ENCODE peak calls at places on chromosomes 6 and 20, in seven cellular contexts. B, O, D, J, G, N and Z are unnamed samples.

GRCh38 chr20:49446808-49447207 is 35.7 kb downstream of the KCNB1 start:
- DNase-seq in B (no peak), O (no peak), D (no peak), J (peak), G (no peak), N (no peak), Z (no peak)

GRCh38 chr20:61965606-61966491 is 99.8 kb downstream of the TAF4 start:
- DNase-seq in B (no peak), O (no peak), D (no peak), J (no peak), G (peak), N (no peak), Z (peak)

GRCh38 chr20:20312562-20312961 is 55.3 kb upstream of the INSM1 start:
- DNase-seq in B (no peak), O (no peak), D (no peak), J (no peak), G (no peak), N (no peak), Z (no peak)

GRCh38 chr6:136761227-136761922 is 30.9 kb downstream of the MAP3K5 start:
- DNase-seq in B (no peak), O (no peak), D (no peak), J (peak), G (peak), N (no peak), Z (peak)

GRCh38 chr6:159819932-159820640 is 20.0 kb downstream of the PNLDC1 start:
- DNase-seq in B (no peak), O (no peak), D (no peak), J (no peak), G (peak), N (no peak), Z (no peak)

GRCh38 chr6:156870926-156871539 is 93.9 kb downstream of the ARID1B start:
- DNase-seq in B (no peak), O (no peak), D (no peak), J (no peak), G (no peak), N (no peak), Z (no peak)

GRCh38 chr6:31874836-31875572 is 3.8 kb downstream of the SLC44A4 start:
- DNase-seq in B (no peak), O (no peak), D (no peak), J (no peak), G (no peak), N (no peak), Z (no peak)

GRCh38 chr6:157726892-157727628 is 96.0 kb upstream of the SNX9 start:
- DNase-seq in B (no peak), O (no peak), D (no peak), J (no peak), G (no peak), N (no peak), Z (no peak)

GRCh38 chr6:33197431-33198048 is 2.9 kb downstream of the RXRB start:
- DNase-seq in B (no peak), O (no peak), D (no peak), J (peak), G (peak), N (no peak), Z (peak)

GRCh38 chr20:57047281-57048026 is 219.0 kb downstream of the BMP7 start:
- DNase-seq in B (no peak), O (no peak), D (no peak), J (no peak), G (peak), N (no peak), Z (peak)

GRCh38 chr6:137933696-137934095 is 66.6 kb downstream of the TNFAIP3 start:
- DNase-seq in B (no peak), O (no peak), D (no peak), J (peak), G (peak), N (no peak), Z (no peak)

GRCh38 chr20:57262244-57263126 is 4.0 kb downstream of the BMP7 start:
- DNase-seq in B (no peak), O (no peak), D (no peak), J (no peak), G (peak), N (no peak), Z (no peak)

GRCh38 chr6:14543971-14544620 is 426.5 kb downstream of the CD83 start:
- DNase-seq in B (no peak), O (no peak), D (no peak), J (no peak), G (no peak), N (no peak), Z (no peak)

GRCh38 chr20:34110025-34111013 is 1.7 kb downstream of the EIF2S2 start:
- DNase-seq in B (no peak), O (no peak), D (no peak), J (peak), G (peak), N (no peak), Z (peak)

GRCh38 chr6:410555-411395 is 19.2 kb downstream of the IRF4 start:
- DNase-seq in B (no peak), O (no peak), D (no peak), J (no peak), G (no peak), N (no peak), Z (no peak)

GRCh38 chr6:132464538-132465256 is 48.2 kb downstream of the STX7 start:
- DNase-seq in B (no peak), O (no peak), D (no peak), J (peak), G (no peak), N (no peak), Z (no peak)

GRCh38 chr6:58198301-58198700 is 880.9 kb downstream of the PRIM2 start:
- DNase-seq in B (no peak), O (no peak), D (no peak), J (peak), G (no peak), N (no peak), Z (no peak)

GRCh38 chr6:156687875-156688549 is 89.2 kb upstream of the ARID1B start:
- DNase-seq in B (no peak), O (no peak), D (no peak), J (peak), G (no peak), N (no peak), Z (no peak)

GRCh38 chr6:100459291-100459690 is 5.4 kb downstream of the SIM1 start:
- DNase-seq in B (no peak), O (no peak), D (no peak), J (no peak), G (no peak), N (no peak), Z (no peak)

GRCh38 chr20:14616003-14616402 is 278.6 kb upstream of the FLRT3 start:
- DNase-seq in B (no peak), O (no peak), D (no peak), J (no peak), G (no peak), N (no peak), Z (no peak)

GRCh38 chr20:58675641-58676040 is 17.0 kb upstream of the NPEPL1 start:
- DNase-seq in B (no peak), O (no peak), D (no peak), J (no peak), G (no peak), N (no peak), Z (no peak)

GRCh38 chr20:63383556-63383955 is 22.4 kb upstream of the CHRNA4 start:
- DNase-seq in B (no peak), O (no peak), D (no peak), J (no peak), G (no peak), N (no peak), Z (no peak)

GRCh38 chr20:44961868-44962267 is 1.7 kb upstream of the TOMM34 start:
- DNase-seq in B (no peak), O (peak), D (no peak), J (peak), G (no peak), N (no peak), Z (no peak)

GRCh38 chr6:14120556-14120955 is 3.0 kb downstream of the CD83 start:
- DNase-seq in B (no peak), O (no peak), D (no peak), J (no peak), G (no peak), N (no peak), Z (no peak)

GRCh38 chr6:105932440-105932839 is 153.7 kb upstream of the PRDM1 start:
- DNase-seq in B (no peak), O (no peak), D (no peak), J (peak), G (no peak), N (no peak), Z (no peak)

GRCh38 chr6:25377672-25378071 is 98.5 kb downstream of the CARMIL1 start:
- DNase-seq in B (no peak), O (no peak), D (no peak), J (no peak), G (peak), N (no peak), Z (peak)

GRCh38 chr20:38337561-38338140 is 8.6 kb upstream of the LBP start:
- DNase-seq in B (peak), O (no peak), D (no peak), J (peak), G (peak), N (no peak), Z (peak)

GRCh38 chr6:90575267-90575666 is 11.6 kb downstream of the MAP3K7 start:
- DNase-seq in B (no peak), O (no peak), D (no peak), J (no peak), G (no peak), N (no peak), Z (no peak)

GRCh38 chr6:116497089-116497676 is 14.3 kb upstream of the CALHM5 start:
- DNase-seq in B (no peak), O (no peak), D (no peak), J (no peak), G (no peak), N (no peak), Z (no peak)

GRCh38 chr6:79810878-79811277 is 136.5 kb downstream of the ELOVL4 start:
- DNase-seq in B (no peak), O (no peak), D (no peak), J (no peak), G (no peak), N (peak), Z (no peak)

GRCh38 chr6:104943781-104944180 is 13.1 kb upstream of the LIN28B start:
- DNase-seq in B (no peak), O (no peak), D (no peak), J (peak), G (no peak), N (no peak), Z (peak)

GRCh38 chr20:49345538-49345937 is 67.7 kb upstream of the ZNFX1 start:
- DNase-seq in B (no peak), O (no peak), D (no peak), J (peak), G (no peak), N (no peak), Z (no peak)

GRCh38 chr6:83403191-83403590 is 27.7 kb downstream of the ME1 start:
- DNase-seq in B (no peak), O (no peak), D (no peak), J (no peak), G (no peak), N (no peak), Z (no peak)

GRCh38 chr6:27891300-27891913 is 20.8 kb downstream of the OR2B2 start:
- DNase-seq in B (no peak), O (no peak), D (no peak), J (no peak), G (peak), N (no peak), Z (peak)

GRCh38 chr20:53736757-53737403 is 143.2 kb upstream of the ZNF217 start:
- DNase-seq in B (no peak), O (no peak), D (no peak), J (peak), G (peak), N (peak), Z (no peak)

GRCh38 chr20:41393705-41394066 is 27.1 kb upstream of the EMILIN3 start:
- DNase-seq in B (no peak), O (no peak), D (no peak), J (no peak), G (no peak), N (no peak), Z (no peak)

GRCh38 chr20:58557713-58558335 is 42.6 kb upstream of the APCDD1L start:
- DNase-seq in B (no peak), O (no peak), D (no peak), J (peak), G (no peak), N (no peak), Z (no peak)